ENCODE peak calls at places on chromosomes 12 and 14, in seven cellular contexts. R is dorsolateral prefrontal cortex, K is IMR-90, M is DND-41, P is vagina, V is heart left ventricle, T is stomach. C is an unnamed sample.
A peak's percentile ranks its signal among the peaks of the same experiment; 100 is the strongest.

GRCh38 chr14:34212574-34212973 is 249.5 kb downstream of the SPTSSA start:
- DNase-seq in R (no peak), K (no peak), M (no peak), P (no peak), V (no peak), T (no peak), C (no peak)

GRCh38 chr14:94625353-94625635 is 13.1 kb downstream of the SERPINA3 start:
- DNase-seq in R (no peak), K (no peak), M (no peak), P (no peak), V (no peak), T (no peak), C (no peak)

GRCh38 chr12:54723653-54724256 is 75.6 kb upstream of the DCD start:
- DNase-seq in R (no peak), K (peak; percentile 11), M (peak; percentile 25), P (no peak), V (no peak), T (no peak), C (no peak)

GRCh38 chr12:57104292-57104910 is 6.8 kb downstream of the STAT6 start:
- DNase-seq in R (no peak), K (no peak), M (no peak), P (peak; percentile 80), V (no peak), T (peak; percentile 22), C (no peak)

GRCh38 chr12:93048646-93049045 is 119.6 kb upstream of the EEA1 start:
- DNase-seq in R (no peak), K (no peak), M (no peak), P (no peak), V (no peak), T (no peak), C (no peak)

GRCh38 chr12:20272801-20273200 is 95.5 kb upstream of the PDE3A start:
- DNase-seq in R (no peak), K (no peak), M (no peak), P (no peak), V (no peak), T (no peak), C (no peak)

GRCh38 chr14:80136358-80136757 is 74.9 kb downstream of the DIO2 start:
- DNase-seq in R (no peak), K (peak; percentile 15), M (peak; percentile 43), P (no peak), V (no peak), T (no peak), C (no peak)

GRCh38 chr14:103311171-103311997 is 22.7 kb upstream of the EIF5 start:
- DNase-seq in R (no peak), K (no peak), M (no peak), P (no peak), V (no peak), T (no peak), C (no peak)

GRCh38 chr14:50741571-50741970 is 73.5 kb upstream of the SAV1 start:
- DNase-seq in R (no peak), K (peak; percentile 70), M (no peak), P (no peak), V (no peak), T (no peak), C (no peak)

GRCh38 chr12:54593135-54593534 is 4.7 kb upstream of the PPP1R1A start:
- DNase-seq in R (no peak), K (no peak), M (no peak), P (no peak), V (no peak), T (no peak), C (no peak)

GRCh38 chr12:122004633-122005071 is 17.0 kb upstream of the BCL7A start:
- DNase-seq in R (no peak), K (peak; percentile 28), M (peak; percentile 80), P (no peak), V (no peak), T (no peak), C (no peak)

GRCh38 chr14:69573841-69574265 is 818 bp downstream of the CCDC177 start:
- DNase-seq in R (peak; percentile 14), K (no peak), M (no peak), P (no peak), V (no peak), T (no peak), C (no peak)

GRCh38 chr12:6570264-6570887 is 2.3 kb upstream of the NOP2 start:
- DNase-seq in R (no peak), K (no peak), M (peak; percentile 70), P (no peak), V (no peak), T (peak; percentile 56), C (no peak)

GRCh38 chr12:46134205-46134811 is 134.5 kb downstream of the SLC38A1 start:
- DNase-seq in R (no peak), K (no peak), M (no peak), P (no peak), V (no peak), T (no peak), C (no peak)

GRCh38 chr14:32820182-32820581 is 118.5 kb upstream of the NPAS3 start:
- DNase-seq in R (no peak), K (no peak), M (no peak), P (no peak), V (peak; percentile 31), T (no peak), C (no peak)

GRCh38 chr12:102816816-102817434 is 100.1 kb downstream of the PAH start:
- DNase-seq in R (no peak), K (peak; percentile 29), M (no peak), P (no peak), V (no peak), T (no peak), C (no peak)

GRCh38 chr12:96215933-96216273 is 21.7 kb downstream of the ELK3 start:
- DNase-seq in R (no peak), K (no peak), M (no peak), P (no peak), V (no peak), T (no peak), C (no peak)

GRCh38 chr12:95717336-95717928 is 73.1 kb downstream of the NTN4 start:
- DNase-seq in R (no peak), K (no peak), M (no peak), P (no peak), V (no peak), T (no peak), C (no peak)

GRCh38 chr12:116975779-116976393 is 65.1 kb downstream of the FBXW8 start:
- DNase-seq in R (no peak), K (peak; percentile 67), M (no peak), P (no peak), V (no peak), T (no peak), C (no peak)

GRCh38 chr12:38110026-38110699 is 206.4 kb upstream of the ALG10B start:
- DNase-seq in R (no peak), K (no peak), M (no peak), P (no peak), V (no peak), T (no peak), C (no peak)

GRCh38 chr14:73789996-73790581 is 61.5 kb upstream of the PTGR2 start:
- DNase-seq in R (peak; percentile 78), K (peak; percentile 97), M (no peak), P (peak; percentile 95), V (peak; percentile 70), T (no peak), C (peak; percentile 78)

GRCh38 chr12:105334568-105334967 is 4.1 kb downstream of the C12orf75 start:
- DNase-seq in R (no peak), K (peak; percentile 92), M (no peak), P (no peak), V (no peak), T (no peak), C (no peak)
- H3K27ac ChIP-seq in R (no peak overlapping the region), K (peak overlapping the region; percentile 21), M (peak overlapping the region; percentile 15), P (no peak overlapping the region), V (no peak overlapping the region), T (no peak overlapping the region), C (no peak overlapping the region)

DNA sequence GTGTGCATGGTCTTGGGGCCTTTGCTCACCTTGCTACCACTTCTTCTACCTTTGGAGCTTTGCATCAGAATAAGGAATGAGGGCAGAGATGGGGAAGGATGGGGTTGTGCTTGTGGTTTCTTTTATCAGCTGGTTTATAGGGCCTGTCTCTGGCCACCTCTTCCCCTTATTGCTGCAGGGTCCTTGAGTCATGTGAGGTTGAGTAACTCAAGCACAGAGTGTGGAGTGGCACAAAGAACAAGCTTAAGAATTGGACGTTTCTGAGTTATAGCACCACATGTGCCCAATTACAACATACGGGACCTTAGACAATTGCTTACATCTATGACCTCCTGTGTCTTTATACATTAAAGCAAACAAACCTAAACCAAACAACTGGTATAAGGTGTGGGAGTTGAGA is 280.8 kb downstream of the NRXN3 start:
- DNase-seq in R (no peak), K (no peak), M (no peak), P (no peak), V (no peak), T (no peak), C (no peak)
- TF ChIP-seq CTCF in R (no peak), K (no peak), M (no peak), P (no peak), V (no peak), T (no peak), C (no peak)

DNA sequence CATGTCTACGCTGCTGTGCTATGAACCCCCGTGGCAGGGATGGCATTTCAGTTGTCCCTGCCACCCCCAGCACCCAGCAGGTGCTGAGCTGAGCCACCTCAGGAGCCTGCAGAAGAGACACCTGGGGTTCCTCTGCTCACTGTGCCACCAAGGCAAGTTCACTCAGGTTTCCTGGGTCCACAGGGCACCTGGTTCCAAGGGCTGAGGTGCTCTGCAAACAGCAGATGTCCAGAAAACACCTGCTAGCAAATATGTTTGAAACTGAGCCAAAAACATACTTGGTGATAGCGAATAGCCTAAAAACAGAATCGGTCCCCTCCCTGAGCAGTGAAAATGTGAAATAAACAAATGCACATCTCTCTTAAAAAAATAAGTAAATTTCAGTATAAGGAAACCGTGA is 35.6 kb upstream of the GPR68 start:
- DNase-seq in R (no peak), K (no peak), M (no peak), P (no peak), V (no peak), T (no peak), C (no peak)
- H3K27ac ChIP-seq in R (no peak overlapping the region), K (no peak overlapping the region), M (peak overlapping the region; percentile 18), P (no peak overlapping the region), V (no peak overlapping the region), T (no peak overlapping the region), C (no peak overlapping the region)

GRCh38 chr14:64625363-64626232 is 75.8 kb downstream of the PPP1R36 start:
- DNase-seq in R (no peak), K (no peak), M (no peak), P (no peak), V (no peak), T (peak; percentile 59), C (no peak)

GRCh38 chr14:64632056-64632455 is 72.2 kb upstream of the PLEKHG3 start:
- DNase-seq in R (no peak), K (no peak), M (no peak), P (no peak), V (no peak), T (no peak), C (no peak)

GRCh38 chr14:64630778-64631177 is 73.4 kb upstream of the PLEKHG3 start:
- DNase-seq in R (no peak), K (no peak), M (no peak), P (no peak), V (no peak), T (no peak), C (no peak)

GRCh38 chr14:64623576-64624165 is 73.9 kb downstream of the PPP1R36 start:
- DNase-seq in R (no peak), K (no peak), M (peak; percentile 8), P (no peak), V (no peak), T (no peak), C (no peak)

GRCh38 chr14:64628940-64629403 is 75.3 kb upstream of the PLEKHG3 start:
- DNase-seq in R (peak; percentile 73), K (peak; percentile 98), M (no peak), P (no peak), V (no peak), T (no peak), C (no peak)
- TF ChIP-seq CTCF in R (no peak), K (peak; percentile 13), M (no peak), P (no peak), V (no peak), T (no peak), C (no peak)